ENCODE peak calls at places on chromosome 11, in eight cellular contexts. R is IMR-90; C is psoas muscle; M is MM.1S; K is uterus; W is PC-9; T is thoracic aorta; V is CD4-positive, CD25-positive, alpha-beta regulatory T cell. I is an unnamed sample. For H3K27me3, the result is how much of the 10 kb centered on the place peaks cover.

GRCh38 chr11:111777094-111778046 is 11.2 kb upstream of the PPP2R1B start:
- DNase-seq in V (peak), T (no peak), R (peak), M (peak), K (no peak), C (no peak), W (peak), I (peak)

GRCh38 chr11:106553304-106553703 is 465.0 kb downstream of the GUCY1A2 start:
- DNase-seq in R (no peak), V (no peak), T (no peak), K (no peak), M (no peak), C (no peak), W (no peak), I (no peak)

GRCh38 chr11:111967651-111968050 is 30.5 kb downstream of the DIXDC1 start:
- DNase-seq in M (no peak), R (no peak), T (no peak), W (no peak), C (no peak), V (no peak), K (no peak), I (no peak)

GRCh38 chr11:27524155-27524554 is 17.6 kb upstream of the LIN7C start:
- DNase-seq in W (no peak), R (peak), M (no peak), T (no peak), K (no peak), V (no peak), C (no peak), I (no peak)

GRCh38 chr11:127411283-127411682 is 410.7 kb upstream of the KIRREL3 start:
- DNase-seq in W (no peak), M (no peak), R (no peak), T (no peak), V (no peak), K (no peak), C (no peak), I (no peak)

GRCh38 chr11:61011950-61012830 is 40.7 kb downstream of the CD6 start:
- DNase-seq in K (no peak), R (peak), C (no peak), V (no peak), M (no peak), W (no peak), T (no peak), I (no peak)

GRCh38 chr11:103326070-103326794 is 217.0 kb downstream of the DYNC2H1 start:
- DNase-seq in R (peak), K (no peak), C (no peak), M (peak), V (no peak), T (no peak), W (peak), I (peak)

GRCh38 chr11:86978756-86979608 is 23.8 kb upstream of the FZD4 start:
- DNase-seq in R (peak), M (peak), C (no peak), K (no peak), T (no peak), W (no peak), V (no peak), I (peak)

GRCh38 chr11:34585870-34586654 is 34.8 kb upstream of the EHF start:
- DNase-seq in C (no peak), W (peak), T (no peak), K (no peak), M (peak), R (peak), V (no peak), I (peak)

GRCh38 chr11:115717215-115717584 is 213.0 kb upstream of the CADM1 start:
- DNase-seq in C (no peak), V (no peak), R (peak), M (no peak), K (no peak), W (no peak), T (no peak), I (no peak)

GRCh38 chr11:3838504-3838903 is 2.3 kb downstream of the RHOG start:
- DNase-seq in R (no peak), K (no peak), W (no peak), C (no peak), V (no peak), T (no peak), M (no peak), I (no peak)

GRCh38 chr11:3835752-3836151 is 5.0 kb downstream of the RHOG start:
- DNase-seq in R (no peak), M (no peak), K (no peak), C (no peak), T (no peak), W (no peak), V (no peak), I (no peak)

GRCh38 chr11:3835100-3835485 is 5.7 kb downstream of the RHOG start:
- DNase-seq in V (no peak), K (no peak), W (no peak), T (no peak), C (no peak), R (peak), M (no peak), I (no peak)

GRCh38 chr11:3837793-3838192 is 3.0 kb downstream of the RHOG start:
- DNase-seq in K (peak), V (no peak), R (no peak), W (no peak), C (no peak), T (no peak), M (no peak), I (no peak)

GRCh38 chr11:3836903-3837302 is 3.9 kb downstream of the RHOG start:
- DNase-seq in W (no peak), M (no peak), T (no peak), C (peak), V (peak), K (no peak), R (no peak), I (peak)
- H3K4me3 ChIP-seq in W (no peak), M (no peak), T (peak), C (peak), V (peak), K (no peak), R (no peak), I (peak)

DNA sequence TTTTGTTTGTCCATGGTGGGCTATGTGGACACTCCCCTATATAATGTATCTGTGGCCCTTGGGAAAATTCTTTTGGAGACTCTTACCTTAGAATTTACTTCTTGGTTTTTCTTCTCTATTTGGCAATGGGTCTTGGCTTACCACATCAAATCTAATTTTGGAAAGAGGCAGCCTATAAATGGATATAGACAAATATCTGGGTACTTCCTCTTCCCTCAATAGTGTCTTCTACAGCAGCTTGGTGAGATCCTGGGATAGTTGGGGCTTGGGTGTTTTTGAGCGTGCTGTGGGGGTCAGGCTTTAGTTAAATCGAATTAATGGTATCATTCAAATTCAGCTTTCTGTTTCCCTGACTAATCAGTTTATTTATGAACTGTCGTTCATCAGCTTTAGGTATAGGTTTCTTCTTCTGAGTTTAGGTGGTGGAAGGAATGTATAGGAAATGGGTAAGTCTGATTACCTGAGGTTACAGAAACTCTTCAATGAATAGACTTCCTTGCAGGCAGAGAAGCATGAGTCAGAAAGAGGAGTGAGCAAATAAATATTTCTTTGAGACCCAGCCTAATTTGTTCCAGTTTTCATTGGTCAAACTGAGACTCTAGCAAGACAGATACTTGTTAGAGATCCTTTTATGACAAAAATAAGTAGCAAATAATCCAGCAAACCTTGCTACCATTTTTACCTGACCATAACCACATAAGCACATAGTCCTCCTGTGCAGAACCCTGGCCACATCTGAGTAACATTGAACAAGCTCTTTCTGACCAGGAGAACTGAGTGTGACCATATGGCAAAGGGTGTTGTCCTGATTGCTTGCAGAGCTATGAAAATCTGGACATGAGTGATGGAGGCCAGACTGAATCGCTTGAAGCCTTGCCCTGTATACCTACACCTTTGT is 68.6 kb upstream of the SORL1-AS1 start:
- DNase-seq in C (no peak), R (peak), M (no peak), T (no peak), V (no peak), K (no peak), W (peak), I (no peak)
- H3K27me3 ChIP-seq in C (under half), R (under half), M (under half), T (under half), V (under half), K (under half), W (under half), I (under half)

GRCh38 chr11:83656931-83657330 is 370.8 kb upstream of the CCDC90B start:
- DNase-seq in T (no peak), M (no peak), W (no peak), K (no peak), C (no peak), V (no peak), R (no peak), I (no peak)

GRCh38 chr11:83661491-83662350 is 375.6 kb upstream of the CCDC90B start:
- DNase-seq in K (no peak), W (no peak), C (no peak), V (no peak), T (no peak), R (no peak), M (no peak), I (no peak)

GRCh38 chr11:83659466-83659865 is 373.3 kb upstream of the CCDC90B start:
- DNase-seq in C (no peak), M (no peak), W (no peak), T (no peak), K (no peak), R (no peak), V (no peak), I (no peak)

GRCh38 chr11:83655996-83656395 is 369.8 kb upstream of the CCDC90B start:
- DNase-seq in M (no peak), W (no peak), R (no peak), K (no peak), C (no peak), V (no peak), T (no peak), I (no peak)
- H3K4me3 ChIP-seq in M (no peak), W (no peak), R (no peak), K (no peak), C (no peak), V (no peak), T (no peak), I (no peak)

GRCh38 chr11:32045456-32045855 is 45.4 kb upstream of the RCN1 start:
- DNase-seq in V (no peak), M (no peak), R (no peak), K (no peak), C (no peak), W (no peak), T (no peak), I (no peak)

GRCh38 chr11:32053151-32053550 is 37.7 kb upstream of the RCN1 start:
- DNase-seq in V (no peak), M (no peak), R (no peak), K (no peak), T (no peak), W (no peak), C (no peak), I (no peak)

GRCh38 chr11:32052218-32052617 is 38.7 kb upstream of the RCN1 start:
- DNase-seq in K (peak), W (no peak), C (peak), T (no peak), V (peak), M (peak), R (peak), I (peak)

GRCh38 chr11:32050256-32050655 is 40.6 kb upstream of the RCN1 start:
- DNase-seq in R (no peak), W (no peak), V (no peak), K (no peak), M (no peak), T (no peak), C (no peak), I (no peak)
- H3K27me3 ChIP-seq in R (half or more), W (under half), V (under half), K (under half), M (under half), T (under half), C (under half), I (under half)

GRCh38 chr11:73493838-73494598 is 103.9 kb downstream of the FAM168A start:
- DNase-seq in C (no peak), R (peak), T (no peak), M (no peak), V (no peak), K (no peak), W (peak), I (no peak)
- H3K4me3 ChIP-seq in C (no peak), R (no peak), T (no peak), M (no peak), V (no peak), K (no peak), W (no peak), I (no peak)

GRCh38 chr11:44418438-44418795 is 108.5 kb upstream of the ALX4 start:
- DNase-seq in V (no peak), R (no peak), C (no peak), W (no peak), T (no peak), M (no peak), K (no peak), I (no peak)
- H3K27me3 ChIP-seq in V (under half), R (under half), C (under half), W (under half), T (under half), M (under half), K (under half), I (under half)

DNA sequence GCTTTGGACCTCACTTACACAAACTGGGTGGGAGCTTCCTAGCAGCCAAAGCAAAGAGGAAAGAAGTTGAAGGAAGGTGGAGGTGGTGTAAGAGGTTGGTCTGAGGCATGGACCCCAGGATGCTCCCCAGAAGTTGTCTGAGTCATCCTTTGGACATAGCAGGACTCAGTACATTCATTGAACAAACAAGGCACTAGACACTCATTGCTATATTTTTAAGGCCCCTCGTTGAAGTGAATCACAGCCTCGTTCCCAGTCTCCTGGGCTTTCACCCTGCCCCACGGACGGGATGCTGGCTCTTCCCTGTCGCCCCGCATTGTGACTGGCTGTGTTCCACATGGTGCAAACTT is 95.9 kb upstream of the FGF3 start:
- DNase-seq in M (no peak), R (peak), W (peak), K (no peak), C (no peak), T (no peak), V (no peak), I (no peak)
- H3K4me3 ChIP-seq in M (no peak), R (no peak), W (peak), K (no peak), C (peak), T (peak), V (no peak), I (no peak)